ENCODE peak calls at places on chromosomes 16 and 17, in ten cellular contexts. X is body of pancreas; J is fibroblast of gingiva; Z is stimulated activated CD8-positive, alpha-beta memory T cell treated with anti-CD3 and anti-CD28 coated beads, Interleukin-15, amount 100 ng/mL, for 24 hours; Y is GM12878; U is neural progenitor cell; L is ACHN; G is GM12891; P is D341Med; N is EL. E is an unnamed sample.

GRCh38 chr17:8133941-8134340 is 10.0 kb upstream of the HES7 start:
- DNase-seq in X (no peak), J (no peak), Z (no peak), Y (no peak), U (no peak), L (no peak), G (no peak), P (no peak), N (peak), E (no peak)

GRCh38 chr16:12010388-12011251 is 34.1 kb downstream of the SNX29 start:
- DNase-seq in X (no peak), J (peak), Z (no peak), Y (no peak), U (no peak), L (no peak), G (no peak), P (no peak), N (no peak), E (no peak)

GRCh38 chr17:19650826-19651225 is 2.3 kb downstream of the ALDH3A2 start:
- DNase-seq in X (no peak), J (peak), Z (no peak), Y (no peak), U (no peak), L (no peak), G (no peak), P (no peak), N (peak), E (no peak)

GRCh38 chr17:40501499-40501911 is at the start of gene TNS4:
- DNase-seq in X (no peak), J (no peak), Z (no peak), Y (no peak), U (no peak), L (no peak), G (no peak), P (no peak), N (no peak), E (no peak)

GRCh38 chr17:41486809-41487530 is 2.7 kb downstream of the KRT36 start:
- DNase-seq in X (peak), J (no peak), Z (no peak), Y (no peak), U (peak), L (no peak), G (peak), P (peak), N (no peak), E (no peak)

GRCh38 chr16:21264226-21265036 is 13.7 kb downstream of the CRYM start:
- DNase-seq in X (no peak), J (peak), Z (no peak), Y (no peak), U (peak), L (no peak), G (no peak), P (no peak), N (no peak), E (no peak)

GRCh38 chr17:81524063-81524864 is 3.9 kb upstream of the FSCN2 start:
- DNase-seq in X (no peak), J (no peak), Z (no peak), Y (no peak), U (no peak), L (no peak), G (no peak), P (no peak), N (no peak), E (no peak)

GRCh38 chr17:69669441-69670178 is 255.1 kb downstream of the MAP2K6 start:
- DNase-seq in X (no peak), J (peak), Z (no peak), Y (no peak), U (no peak), L (no peak), G (no peak), P (no peak), N (no peak), E (peak)

GRCh38 chr17:44005865-44006580 is 1.6 kb downstream of the NAGS start:
- DNase-seq in X (peak), J (peak), Z (no peak), Y (no peak), U (peak), L (no peak), G (peak), P (no peak), N (no peak), E (peak)

GRCh38 chr16:56279132-56279531 is 87.8 kb downstream of the GNAO1 start:
- DNase-seq in X (no peak), J (no peak), Z (no peak), Y (no peak), U (no peak), L (no peak), G (no peak), P (no peak), N (no peak), E (no peak)

GRCh38 chr17:64097196-64097936 is 32.6 kb downstream of the ERN1 start:
- DNase-seq in X (no peak), J (peak), Z (no peak), Y (no peak), U (no peak), L (no peak), G (no peak), P (no peak), N (peak), E (no peak)

GRCh38 chr17:17170346-17170976 is 35.7 kb downstream of the PLD6 start:
- DNase-seq in X (no peak), J (peak), Z (no peak), Y (no peak), U (no peak), L (no peak), G (no peak), P (no peak), N (peak), E (no peak)

GRCh38 chr17:80781851-80782277 is 209.8 kb upstream of the CHMP6 start:
- DNase-seq in X (no peak), J (no peak), Z (no peak), Y (no peak), U (no peak), L (no peak), G (no peak), P (no peak), N (no peak), E (no peak)

GRCh38 chr16:85570213-85570734 is 42.8 kb upstream of the GSE1 start:
- DNase-seq in X (no peak), J (no peak), Z (no peak), Y (no peak), U (no peak), L (no peak), G (no peak), P (no peak), N (no peak), E (no peak)

GRCh38 chr16:79600636-79601091 is at the start of gene MAF:
- DNase-seq in X (peak), J (peak), Z (peak), Y (no peak), U (peak), L (peak), G (peak), P (peak), N (peak), E (peak)

GRCh38 chr17:57481901-57482300 is 225.6 kb downstream of the MSI2 start:
- DNase-seq in X (no peak), J (no peak), Z (no peak), Y (no peak), U (no peak), L (peak), G (no peak), P (no peak), N (peak), E (no peak)

GRCh38 chr17:20173091-20173490 is 163.9 kb downstream of the SPECC1 start:
- DNase-seq in X (no peak), J (no peak), Z (no peak), Y (no peak), U (no peak), L (peak), G (no peak), P (no peak), N (peak), E (no peak)

GRCh38 chr16:53081032-53081424 is 26.2 kb downstream of the CHD9 start:
- DNase-seq in X (no peak), J (no peak), Z (no peak), Y (no peak), U (no peak), L (no peak), G (no peak), P (no peak), N (no peak), E (no peak)

GRCh38 chr16:54847207-54847606 is 83.5 kb upstream of the IRX5 start:
- DNase-seq in X (no peak), J (no peak), Z (no peak), Y (no peak), U (no peak), L (peak), G (no peak), P (no peak), N (no peak), E (no peak)

GRCh38 chr16:16095646-16096045 is 127.6 kb downstream of the ABCC6 start:
- DNase-seq in X (no peak), J (no peak), Z (no peak), Y (no peak), U (no peak), L (no peak), G (no peak), P (no peak), N (peak), E (no peak)

GRCh38 chr17:28173071-28173561 is 130.6 kb downstream of the NLK start:
- DNase-seq in X (no peak), J (no peak), Z (no peak), Y (no peak), U (no peak), L (no peak), G (no peak), P (no peak), N (no peak), E (no peak)

GRCh38 chr17:64662774-64663367 is 764 bp upstream of the SMURF2 start:
- DNase-seq in X (no peak), J (no peak), Z (no peak), Y (no peak), U (no peak), L (no peak), G (no peak), P (no peak), N (no peak), E (no peak)

GRCh38 chr16:56226187-56226586 is 34.9 kb downstream of the GNAO1 start:
- DNase-seq in X (no peak), J (peak), Z (no peak), Y (no peak), U (no peak), L (no peak), G (no peak), P (no peak), N (no peak), E (peak)

GRCh38 chr17:15194859-15195277 is 70.3 kb downstream of the PMP22 start:
- DNase-seq in X (no peak), J (peak), Z (no peak), Y (no peak), U (no peak), L (no peak), G (no peak), P (no peak), N (no peak), E (no peak)

GRCh38 chr17:15926039-15926740 is 18.7 kb upstream of the ADORA2B start:
- DNase-seq in X (no peak), J (no peak), Z (no peak), Y (no peak), U (no peak), L (no peak), G (no peak), P (no peak), N (no peak), E (no peak)

GRCh38 chr17:1532836-1533602 is 16.6 kb upstream of the INPP5K start:
- DNase-seq in X (peak), J (no peak), Z (no peak), Y (no peak), U (peak), L (peak), G (peak), P (peak), N (no peak), E (no peak)

GRCh38 chr16:85138825-85139627 is 26.8 kb upstream of the CIBAR2 start:
- DNase-seq in X (peak), J (no peak), Z (no peak), Y (no peak), U (no peak), L (no peak), G (no peak), P (no peak), N (no peak), E (no peak)

GRCh38 chr17:45428050-45428953 is 4.4 kb downstream of the ARHGAP27 start:
- DNase-seq in X (peak), J (peak), Z (peak), Y (no peak), U (peak), L (peak), G (peak), P (peak), N (peak), E (peak)

GRCh38 chr16:50812876-50813466 is 71.1 kb downstream of the CYLD start:
- DNase-seq in X (no peak), J (peak), Z (no peak), Y (no peak), U (no peak), L (no peak), G (no peak), P (no peak), N (no peak), E (no peak)

GRCh38 chr17:81163703-81164413 is 1.4 kb upstream of the PVALEF start:
- DNase-seq in X (peak), J (no peak), Z (no peak), Y (no peak), U (no peak), L (no peak), G (no peak), P (no peak), N (no peak), E (no peak)

GRCh38 chr17:6755731-6756184 is at the start of gene XAF1:
- DNase-seq in X (no peak), J (peak), Z (no peak), Y (peak), U (no peak), L (no peak), G (no peak), P (no peak), N (peak), E (no peak)

E was measured in NCI-H524.